ENCODE peak calls at places on chromosomes 2 and 18, in four cellular contexts. One of them, this sample, is unnamed.

GRCh38 chr2:3738454-3738853 is 35.1 kb downstream of the DCDC2C start:
- DNase-seq in myocyte: no peak
- DNase-seq in HEK293T: peak; percentile 42
- DNase-seq in BE2C: peak; percentile 66
- DNase-seq in this sample: peak; percentile 13

GRCh38 chr2:237687666-237688065 is 60.3 kb downstream of the LRRFIP1 start:
- DNase-seq in HEK293T: no peak
- DNase-seq in BE2C: no peak
- DNase-seq in myocyte: peak; percentile 99
- DNase-seq in this sample: no peak

GRCh38 chr2:95303191-95303914 is 6.2 kb downstream of the KCNIP3 start:
- DNase-seq in BE2C: no peak
- DNase-seq in myocyte: peak; percentile 94
- DNase-seq in HEK293T: no peak
- DNase-seq in this sample: no peak

GRCh38 chr2:98764499-98764898 is 33.6 kb upstream of the MGAT4A start:
- DNase-seq in BE2C: no peak
- DNase-seq in myocyte: no peak
- DNase-seq in HEK293T: no peak
- DNase-seq in this sample: no peak

GRCh38 chr2:240435457-240435954 is at the start of gene GPC1:
- DNase-seq in HEK293T: peak; percentile 75
- DNase-seq in BE2C: peak; percentile 80
- DNase-seq in myocyte: peak; percentile 87
- DNase-seq in this sample: no peak

GRCh38 chr18:4960578-4960977 is 236.5 kb downstream of the AKAIN1 start:
- DNase-seq in myocyte: no peak
- DNase-seq in HEK293T: no peak
- DNase-seq in BE2C: no peak
- DNase-seq in this sample: no peak

GRCh38 chr2:67251741-67252140 is 145.4 kb upstream of the ETAA1 start:
- DNase-seq in myocyte: no peak
- DNase-seq in BE2C: no peak
- DNase-seq in HEK293T: no peak
- DNase-seq in this sample: no peak

GRCh38 chr2:178825183-178825582 is 18.0 kb upstream of the TTN start:
- DNase-seq in myocyte: no peak
- DNase-seq in BE2C: no peak
- DNase-seq in HEK293T: no peak
- DNase-seq in this sample: no peak

GRCh38 chr2:148459300-148459891 is 185.2 kb upstream of the EPC2 start:
- DNase-seq in HEK293T: no peak
- DNase-seq in myocyte: no peak
- DNase-seq in BE2C: no peak
- DNase-seq in this sample: no peak

GRCh38 chr2:64212801-64213321 is 68.6 kb upstream of the PELI1 start:
- DNase-seq in HEK293T: no peak
- DNase-seq in BE2C: no peak
- DNase-seq in myocyte: peak; percentile 82
- DNase-seq in this sample: no peak

GRCh38 chr18:77020561-77020960 is 112.0 kb downstream of the MBP start:
- DNase-seq in myocyte: peak; percentile 85
- DNase-seq in HEK293T: no peak
- DNase-seq in BE2C: no peak
- DNase-seq in this sample: no peak

GRCh38 chr2:10424051-10424450 is 24.1 kb downstream of the ODC1 start:
- DNase-seq in myocyte: peak; percentile 65
- DNase-seq in HEK293T: no peak
- DNase-seq in BE2C: no peak
- DNase-seq in this sample: no peak

GRCh38 chr2:234669611-234670010 is 172.7 kb upstream of the ARL4C start:
- DNase-seq in myocyte: no peak
- DNase-seq in HEK293T: no peak
- DNase-seq in BE2C: peak; percentile 21
- DNase-seq in this sample: no peak

This sample was measured in NCI-H2081 treated with DMSO at 0.1 percent for 48 hours.